ENCODE peak calls at places on chromosomes 4 and X, in five cellular contexts. One of them, this sample, is unnamed.

GRCh38 chr4:139819082-139819481 is 153.5 kb downstream of the MGST2 start:
- DNase-seq in neuronal stem cell: no peak
- DNase-seq in CD4-positive, alpha-beta memory T cell: no peak
- DNase-seq in IMR-90: no peak
- DNase-seq in mucosa of descending colon: no peak
- DNase-seq in this sample: no peak

GRCh38 chrX:73876897-73877296 is 313.9 kb downstream of the CHIC1 start:
- DNase-seq in neuronal stem cell: no peak
- DNase-seq in CD4-positive, alpha-beta memory T cell: no peak
- DNase-seq in IMR-90: no peak
- DNase-seq in mucosa of descending colon: no peak
- DNase-seq in this sample: no peak

GRCh38 chr4:77817304-77818076 is 1.7 kb downstream of the CNOT6L start:
- DNase-seq in neuronal stem cell: no peak
- DNase-seq in CD4-positive, alpha-beta memory T cell: no peak
- DNase-seq in IMR-90: no peak
- DNase-seq in mucosa of descending colon: peak; percentile 58
- DNase-seq in this sample: no peak

GRCh38 chr4:79042079-79042674 is 102.9 kb upstream of the PAQR3 start:
- DNase-seq in neuronal stem cell: peak; percentile 26
- DNase-seq in CD4-positive, alpha-beta memory T cell: no peak
- DNase-seq in IMR-90: peak; percentile 22
- DNase-seq in mucosa of descending colon: peak; percentile 64
- DNase-seq in this sample: no peak

GRCh38 chr4:101205878-101206277 is 141.4 kb downstream of the PPP3CA start:
- DNase-seq in neuronal stem cell: no peak
- DNase-seq in CD4-positive, alpha-beta memory T cell: peak; percentile 64
- DNase-seq in IMR-90: peak; percentile 63
- DNase-seq in mucosa of descending colon: peak; percentile 21
- DNase-seq in this sample: peak; percentile 6

GRCh38 chr4:95394733-95395306 is 154.0 kb downstream of the UNC5C start:
- DNase-seq in neuronal stem cell: no peak
- DNase-seq in CD4-positive, alpha-beta memory T cell: no peak
- DNase-seq in IMR-90: no peak
- DNase-seq in mucosa of descending colon: no peak
- DNase-seq in this sample: no peak

GRCh38 chr4:151866266-151866918 is 105.6 kb upstream of the GATB start:
- DNase-seq in neuronal stem cell: no peak
- DNase-seq in CD4-positive, alpha-beta memory T cell: no peak
- DNase-seq in IMR-90: no peak
- DNase-seq in mucosa of descending colon: no peak
- DNase-seq in this sample: no peak

GRCh38 chrX:150207733-150208132 is 155.4 kb upstream of the MAMLD1 start:
- DNase-seq in neuronal stem cell: no peak
- DNase-seq in CD4-positive, alpha-beta memory T cell: no peak
- DNase-seq in IMR-90: no peak
- DNase-seq in mucosa of descending colon: no peak
- DNase-seq in this sample: no peak

GRCh38 chrX:2989565-2989964 is 16.8 kb upstream of the ARSH start:
- DNase-seq in neuronal stem cell: no peak
- DNase-seq in CD4-positive, alpha-beta memory T cell: no peak
- DNase-seq in IMR-90: no peak
- DNase-seq in mucosa of descending colon: no peak
- DNase-seq in this sample: no peak

GRCh38 chr4:8283631-8284121 is 14.1 kb downstream of the HTRA3 start:
- DNase-seq in neuronal stem cell: no peak
- DNase-seq in CD4-positive, alpha-beta memory T cell: no peak
- DNase-seq in IMR-90: no peak
- DNase-seq in mucosa of descending colon: no peak
- DNase-seq in this sample: no peak

GRCh38 chr4:7384929-7385890 is 49.5 kb downstream of the PSAPL1 start:
- DNase-seq in neuronal stem cell: no peak
- DNase-seq in CD4-positive, alpha-beta memory T cell: no peak
- DNase-seq in IMR-90: no peak
- DNase-seq in mucosa of descending colon: no peak
- DNase-seq in this sample: no peak

GRCh38 chr4:174375422-174375821 is 91.7 kb downstream of the CEP44 start:
- DNase-seq in neuronal stem cell: no peak
- DNase-seq in CD4-positive, alpha-beta memory T cell: no peak
- DNase-seq in IMR-90: no peak
- DNase-seq in mucosa of descending colon: no peak
- DNase-seq in this sample: no peak

GRCh38 chr4:158020734-158021346 is 152.0 kb downstream of the GASK1B start:
- DNase-seq in neuronal stem cell: no peak
- DNase-seq in CD4-positive, alpha-beta memory T cell: no peak
- DNase-seq in IMR-90: peak; percentile 95
- DNase-seq in mucosa of descending colon: no peak
- DNase-seq in this sample: no peak

DNA sequence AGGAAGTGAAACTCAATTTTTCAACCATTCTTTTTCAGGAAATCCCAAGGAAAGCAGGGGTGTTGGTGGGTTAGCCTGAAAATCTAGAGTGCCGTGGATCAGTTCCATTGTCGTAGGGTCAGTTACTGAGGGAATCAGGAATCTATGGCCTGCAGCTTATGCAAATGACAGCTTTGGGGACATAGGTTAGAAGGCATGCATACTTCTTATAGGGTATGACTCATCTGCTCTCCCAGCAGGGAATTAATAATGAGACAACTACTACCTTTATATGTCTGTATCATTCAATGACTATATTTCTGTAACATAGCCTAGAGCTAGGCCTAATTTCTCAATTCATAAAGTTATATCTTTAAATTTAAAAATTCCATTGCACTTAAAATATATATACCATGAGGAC is 36.6 kb downstream of the ZNF41 start:
- DNase-seq in neuronal stem cell: no peak
- DNase-seq in CD4-positive, alpha-beta memory T cell: no peak
- DNase-seq in IMR-90: no peak
- DNase-seq in mucosa of descending colon: no peak
- DNase-seq in this sample: no peak
- H3K9me3 ChIP-seq in neuronal stem cell: peaks cover 62% of the 10 kb centered on the region
- H3K9me3 ChIP-seq in CD4-positive, alpha-beta memory T cell: peaks cover 25% of the 10 kb centered on the region
- H3K9me3 ChIP-seq in IMR-90: peaks cover 36% of the 10 kb centered on the region
- H3K9me3 ChIP-seq in mucosa of descending colon: peaks cover 26% of the 10 kb centered on the region
- H3K9me3 ChIP-seq in this sample: peaks cover 13% of the 10 kb centered on the region

GRCh38 chr4:166498541-166498940 is 625.5 kb downstream of the TLL1 start:
- DNase-seq in neuronal stem cell: no peak
- DNase-seq in CD4-positive, alpha-beta memory T cell: no peak
- DNase-seq in IMR-90: no peak
- DNase-seq in mucosa of descending colon: no peak
- DNase-seq in this sample: no peak
- H3K9me3 ChIP-seq in neuronal stem cell: no peaks in the 10 kb centered on the region
- H3K9me3 ChIP-seq in CD4-positive, alpha-beta memory T cell: no peaks in the 10 kb centered on the region
- H3K9me3 ChIP-seq in IMR-90: peaks cover 11% of the 10 kb centered on the region
- H3K9me3 ChIP-seq in mucosa of descending colon: no peaks in the 10 kb centered on the region
- H3K9me3 ChIP-seq in this sample: peaks cover 2% of the 10 kb centered on the region

GRCh38 chr4:190015538-190016368 is 11.3 kb downstream of the FRG2 start:
- DNase-seq in neuronal stem cell: no peak
- DNase-seq in CD4-positive, alpha-beta memory T cell: no peak
- DNase-seq in IMR-90: no peak
- DNase-seq in mucosa of descending colon: no peak
- DNase-seq in this sample: no peak
- H3K9me3 ChIP-seq in neuronal stem cell: peaks cover 18% of the 10 kb centered on the region
- H3K9me3 ChIP-seq in CD4-positive, alpha-beta memory T cell: no peaks in the 10 kb centered on the region
- H3K9me3 ChIP-seq in IMR-90: peaks cover 2% of the 10 kb centered on the region
- H3K9me3 ChIP-seq in mucosa of descending colon: no peaks in the 10 kb centered on the region
- H3K9me3 ChIP-seq in this sample: no peaks in the 10 kb centered on the region

DNA sequence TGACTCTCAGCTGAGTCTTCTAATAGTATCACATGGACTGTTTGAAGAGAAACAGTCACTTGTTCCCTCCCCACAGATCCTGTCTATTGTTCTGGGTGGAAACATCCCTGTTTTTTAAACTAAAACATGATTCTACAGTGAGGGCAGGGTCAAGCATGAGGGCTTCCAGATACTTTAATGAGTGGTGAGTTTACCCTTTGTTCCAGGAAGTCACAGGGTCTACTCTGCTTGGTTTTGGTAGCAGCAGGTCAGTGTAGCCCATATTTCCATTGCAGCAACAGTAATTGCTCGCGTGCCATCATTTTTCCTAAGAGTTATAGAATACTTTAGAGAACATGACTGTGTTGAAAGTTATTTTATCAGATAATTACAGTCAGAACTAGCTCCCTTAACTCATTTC is 87.4 kb downstream of the ZNF732 start:
- DNase-seq in neuronal stem cell: no peak
- DNase-seq in CD4-positive, alpha-beta memory T cell: no peak
- DNase-seq in IMR-90: no peak
- DNase-seq in mucosa of descending colon: no peak
- DNase-seq in this sample: no peak
- H3K9me3 ChIP-seq in neuronal stem cell: peaks cover 59% of the 10 kb centered on the region
- H3K9me3 ChIP-seq in CD4-positive, alpha-beta memory T cell: no peaks in the 10 kb centered on the region
- H3K9me3 ChIP-seq in IMR-90: peaks cover 19% of the 10 kb centered on the region
- H3K9me3 ChIP-seq in mucosa of descending colon: peaks cover 30% of the 10 kb centered on the region
- H3K9me3 ChIP-seq in this sample: peaks cover 12% of the 10 kb centered on the region

GRCh38 chr4:10716163-10716562 is 31.6 kb upstream of the CLNK start:
- DNase-seq in neuronal stem cell: no peak
- DNase-seq in CD4-positive, alpha-beta memory T cell: no peak
- DNase-seq in IMR-90: no peak
- DNase-seq in mucosa of descending colon: no peak
- DNase-seq in this sample: no peak

GRCh38 chr4:10715696-10716095 is 31.1 kb upstream of the CLNK start:
- DNase-seq in neuronal stem cell: no peak
- DNase-seq in CD4-positive, alpha-beta memory T cell: no peak
- DNase-seq in IMR-90: peak; percentile 57
- DNase-seq in mucosa of descending colon: no peak
- DNase-seq in this sample: no peak

GRCh38 chr4:10715135-10715534 is 30.6 kb upstream of the CLNK start:
- DNase-seq in neuronal stem cell: no peak
- DNase-seq in CD4-positive, alpha-beta memory T cell: no peak
- DNase-seq in IMR-90: no peak
- DNase-seq in mucosa of descending colon: peak; percentile 54
- DNase-seq in this sample: no peak
- H3K9me3 ChIP-seq in neuronal stem cell: peaks cover 7% of the 10 kb centered on the region
- H3K9me3 ChIP-seq in CD4-positive, alpha-beta memory T cell: no peaks in the 10 kb centered on the region
- H3K9me3 ChIP-seq in IMR-90: peaks cover 6% of the 10 kb centered on the region
- H3K9me3 ChIP-seq in mucosa of descending colon: peaks cover 10% of the 10 kb centered on the region
- H3K9me3 ChIP-seq in this sample: no peaks in the 10 kb centered on the region

GRCh38 chrX:77087529-77088169 is 359.5 kb upstream of the FGF16 start:
- DNase-seq in neuronal stem cell: no peak
- DNase-seq in CD4-positive, alpha-beta memory T cell: no peak
- DNase-seq in IMR-90: peak; percentile 10
- DNase-seq in mucosa of descending colon: peak; percentile 17
- DNase-seq in this sample: no peak

GRCh38 chrX:77085372-77085771 is 361.8 kb upstream of the FGF16 start:
- DNase-seq in neuronal stem cell: no peak
- DNase-seq in CD4-positive, alpha-beta memory T cell: no peak
- DNase-seq in IMR-90: no peak
- DNase-seq in mucosa of descending colon: no peak
- DNase-seq in this sample: no peak
- H3K9me3 ChIP-seq in neuronal stem cell: no peaks in the 10 kb centered on the region
- H3K9me3 ChIP-seq in CD4-positive, alpha-beta memory T cell: no peaks in the 10 kb centered on the region
- H3K9me3 ChIP-seq in IMR-90: peaks cover 2% of the 10 kb centered on the region
- H3K9me3 ChIP-seq in mucosa of descending colon: peaks cover 12% of the 10 kb centered on the region
- H3K9me3 ChIP-seq in this sample: no peaks in the 10 kb centered on the region

DNA sequence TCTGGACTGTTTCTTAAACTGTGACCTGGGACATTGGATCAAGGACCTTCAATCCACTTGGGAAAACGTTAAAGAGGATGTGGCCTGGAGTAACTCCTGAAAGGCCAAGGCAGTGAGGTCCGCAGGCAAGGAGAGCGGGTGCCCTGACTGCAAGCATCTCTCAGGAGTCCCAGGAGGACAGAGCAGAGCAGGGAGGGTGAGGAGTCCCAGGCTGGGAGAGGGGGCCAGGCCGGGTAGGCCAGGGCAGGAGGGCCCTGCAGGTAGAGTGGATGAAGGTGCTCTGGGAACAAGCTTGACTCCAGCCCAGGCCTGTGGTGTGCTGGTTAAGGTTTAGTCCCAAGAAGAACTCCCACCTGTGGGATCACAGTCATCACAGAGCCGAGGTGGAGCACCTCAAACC is 13.8 kb downstream of the PNMA6E start:
- DNase-seq in neuronal stem cell: no peak
- DNase-seq in CD4-positive, alpha-beta memory T cell: no peak
- DNase-seq in IMR-90: no peak
- DNase-seq in mucosa of descending colon: no peak
- DNase-seq in this sample: no peak
- H3K9me3 ChIP-seq in neuronal stem cell: no peaks in the 10 kb centered on the region
- H3K9me3 ChIP-seq in CD4-positive, alpha-beta memory T cell: no peaks in the 10 kb centered on the region
- H3K9me3 ChIP-seq in IMR-90: no peaks in the 10 kb centered on the region
- H3K9me3 ChIP-seq in mucosa of descending colon: no peaks in the 10 kb centered on the region
- H3K9me3 ChIP-seq in this sample: no peaks in the 10 kb centered on the region